ENCODE peak calls at places on chromosomes 16 and 17, in five cellular contexts. P is nephron progenitor cell, J is AG04450, M is progenitor cell of endocrine pancreas, G is GM06990. A is an unnamed sample.

GRCh38 chr16:23342083-23342640 is 40.1 kb downstream of the SCNN1B start:
- DNase-seq in P (no peak), J (no peak), M (no peak), G (no peak), A (no peak)

GRCh38 chr16:12704492-12705111 is 99.1 kb downstream of the CPPED1 start:
- DNase-seq in P (no peak), J (no peak), M (no peak), G (no peak), A (no peak)

GRCh38 chr17:78174870-78175642 is 6.7 kb downstream of the SYNGR2 start:
- DNase-seq in P (no peak), J (no peak), M (no peak), G (no peak), A (no peak)

GRCh38 chr17:29862127-29862526 is 67.9 kb downstream of the SSH2 start:
- DNase-seq in P (no peak), J (no peak), M (no peak), G (no peak), A (no peak)

GRCh38 chr16:31351937-31352315 is 3.0 kb upstream of the ITGAX start:
- DNase-seq in P (no peak), J (no peak), M (no peak), G (no peak), A (no peak)

GRCh38 chr17:3867606-3868005 is 21.6 kb upstream of the NCBP3 start:
- DNase-seq in P (no peak), J (no peak), M (no peak), G (no peak), A (no peak)

GRCh38 chr17:8941520-8941919 is 24.0 kb downstream of the PIK3R5 start:
- DNase-seq in P (no peak), J (no peak), M (no peak), G (peak), A (no peak)

GRCh38 chr17:6894206-6894528 is 62.6 kb upstream of the TEKT1 start:
- DNase-seq in P (no peak), J (no peak), M (no peak), G (no peak), A (no peak)

GRCh38 chr16:81680444-81681263 is 98.4 kb upstream of the PLCG2 start:
- DNase-seq in P (no peak), J (no peak), M (no peak), G (no peak), A (no peak)

GRCh38 chr17:17535957-17536356 is 39.8 kb upstream of the RASD1 start:
- DNase-seq in P (no peak), J (no peak), M (no peak), G (no peak), A (no peak)

GRCh38 chr16:58462997-58463891 is 36.7 kb upstream of the NDRG4 start:
- DNase-seq in P (peak), J (no peak), M (peak), G (no peak), A (peak)

GRCh38 chr16:63426275-63426870 is 1390.1 kb upstream of the CDH8 start:
- DNase-seq in P (no peak), J (no peak), M (no peak), G (no peak), A (no peak)

GRCh38 chr17:66632716-66633115 is 202.2 kb upstream of the CACNG5 start:
- DNase-seq in P (no peak), J (no peak), M (no peak), G (no peak), A (no peak)

GRCh38 chr17:80259642-80260535 is 763 bp upstream of the RNF213 start:
- DNase-seq in P (peak), J (no peak), M (peak), G (peak), A (peak)

DNA sequence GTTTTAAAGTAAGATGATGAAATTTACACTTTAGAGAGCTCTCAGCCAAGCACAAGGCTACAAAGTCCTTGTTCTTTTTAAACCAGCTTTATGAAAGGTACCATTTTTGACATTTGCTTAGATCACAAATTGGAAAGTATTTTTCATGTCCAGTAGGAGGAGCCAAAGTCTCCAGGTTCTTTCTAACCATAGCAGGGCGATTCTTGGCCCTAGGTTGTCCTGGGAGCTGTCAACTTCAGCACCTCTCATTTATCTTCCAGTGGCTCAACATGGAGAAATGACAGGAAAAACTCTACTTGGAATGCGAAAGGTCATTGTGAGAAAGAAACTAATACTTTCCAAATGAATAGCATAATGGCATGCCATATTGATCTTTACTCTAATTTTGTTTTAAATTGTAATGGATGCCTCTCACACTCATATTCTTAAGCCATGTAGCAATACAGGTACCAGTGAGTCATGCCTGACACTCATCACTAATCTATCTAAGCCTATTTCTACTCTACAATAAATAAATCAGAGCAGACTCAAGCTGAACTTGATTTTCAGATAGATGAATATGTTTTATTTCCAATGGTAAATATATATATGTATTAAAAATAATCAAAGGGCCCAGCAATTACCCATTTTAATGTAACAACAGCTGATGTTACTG is 919.1 kb upstream of the EEF2KMT start:
- DNase-seq in P (peak), J (no peak), M (no peak), G (no peak), A (peak)
- TF ChIP-seq CTCF in P (peak), J (no peak), M (peak), G (peak), A (no peak)

GRCh38 chr17:48453447-48453846 is 23.4 kb upstream of the SKAP1 start:
- DNase-seq in P (no peak), J (no peak), M (no peak), G (no peak), A (no peak)
- TF ChIP-seq CTCF in P (no peak), J (no peak), M (no peak), G (no peak), A (no peak)

DNA sequence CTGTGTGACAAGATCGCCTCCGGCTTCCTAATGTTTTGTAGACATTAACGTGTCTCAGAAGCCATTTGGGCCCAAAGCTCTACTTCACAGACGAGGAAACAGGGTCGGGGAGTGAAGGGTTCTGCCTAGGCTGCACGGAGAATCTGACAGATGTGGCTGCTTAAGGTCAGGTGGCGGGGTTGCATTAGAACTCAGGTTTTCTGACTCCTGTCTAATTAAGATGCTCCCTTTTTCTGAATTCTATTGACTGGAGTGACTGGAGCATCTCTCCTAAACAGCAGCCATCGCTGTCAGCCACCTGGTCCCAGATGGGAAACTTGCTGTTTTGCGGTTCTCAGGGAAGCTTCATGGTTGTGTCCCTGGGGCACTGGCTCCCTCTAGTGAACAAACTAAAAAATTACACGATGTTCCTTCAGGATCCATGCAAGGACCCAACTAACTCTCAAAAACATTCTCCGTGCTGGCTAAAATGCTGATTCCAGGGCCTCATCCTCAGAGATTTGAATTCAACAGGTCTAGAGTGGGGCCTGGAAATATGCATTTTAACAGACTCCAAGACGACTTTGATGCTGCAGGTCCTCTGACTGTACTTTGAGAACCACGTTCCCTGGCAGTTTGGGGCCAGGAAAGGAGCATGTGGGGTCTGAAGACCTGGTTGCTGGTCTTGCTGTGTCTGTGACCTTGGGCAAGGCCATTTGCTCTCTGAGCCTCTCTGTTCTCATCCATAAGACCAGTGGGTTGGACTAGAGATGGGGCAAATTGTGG is 117.4 kb downstream of the IRF8 start:
- DNase-seq in P (peak), J (no peak), M (no peak), G (no peak), A (peak)
- TF ChIP-seq CTCF in P (peak), J (peak), M (peak), G (peak), A (peak)

DNA sequence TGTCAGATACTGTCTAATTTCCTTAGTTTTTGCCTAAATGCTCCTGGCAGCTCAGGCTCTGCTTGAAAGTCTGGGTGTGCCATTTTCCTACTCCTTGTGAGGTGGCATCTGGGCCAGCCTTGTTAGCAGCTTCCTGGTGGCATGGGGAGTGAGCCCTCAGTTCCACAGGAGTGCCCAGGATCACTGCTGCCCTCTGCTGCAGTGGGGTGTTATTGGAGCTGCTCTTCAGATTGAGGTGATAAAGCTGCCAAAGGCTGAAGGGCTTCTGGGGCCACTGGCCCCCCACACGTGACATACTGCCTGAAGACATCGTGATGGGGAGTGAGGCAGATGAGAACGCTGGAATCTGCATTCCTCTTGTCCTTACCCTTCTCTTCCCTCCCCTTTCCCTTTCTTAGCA is 27.4 kb downstream of the CEP95 start:
- DNase-seq in P (no peak), J (no peak), M (no peak), G (no peak), A (no peak)
- TF ChIP-seq CTCF in P (no peak), J (peak), M (no peak), G (peak), A (no peak)

GRCh38 chr16:991759-992158 is 10.2 kb downstream of the SOX8 start:
- DNase-seq in P (no peak), J (no peak), M (no peak), G (no peak), A (no peak)

GRCh38 chr16:996672-997071 is 15.1 kb downstream of the SOX8 start:
- DNase-seq in P (no peak), J (no peak), M (no peak), G (no peak), A (no peak)

GRCh38 chr16:995783-996182 is 14.2 kb downstream of the SOX8 start:
- DNase-seq in P (no peak), J (no peak), M (no peak), G (no peak), A (no peak)

GRCh38 chr16:995087-995486 is 13.5 kb downstream of the SOX8 start:
- DNase-seq in P (no peak), J (no peak), M (no peak), G (no peak), A (no peak)

DNA sequence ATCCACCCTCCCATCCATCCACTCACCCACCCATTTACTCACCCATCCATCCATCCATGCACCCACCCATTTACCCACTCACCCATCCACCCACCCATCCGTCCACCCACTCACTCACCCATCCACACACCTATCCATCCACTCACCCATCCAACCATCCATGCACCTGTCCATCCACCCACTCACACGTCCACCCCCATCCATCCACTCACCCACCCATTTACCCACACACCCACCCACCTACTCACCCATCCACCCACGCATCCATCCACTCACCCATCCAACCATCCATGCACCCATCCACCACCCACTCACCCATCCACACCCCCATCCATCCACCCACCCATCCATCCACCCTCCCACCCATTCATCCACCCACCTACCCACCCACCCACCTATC is 12.2 kb downstream of the SOX8 start:
- DNase-seq in P (no peak), J (no peak), M (no peak), G (no peak), A (no peak)
- TF ChIP-seq CTCF in P (no peak), J (no peak), M (no peak), G (no peak), A (no peak)

GRCh38 chr16:79004281-79004680 is 596.3 kb downstream of the MAF start:
- DNase-seq in P (no peak), J (no peak), M (no peak), G (no peak), A (no peak)
- TF ChIP-seq CTCF in P (no peak), J (no peak), M (no peak), G (no peak), A (no peak)

GRCh38 chr16:3906363-3906762 is 25.9 kb upstream of the CREBBP start:
- DNase-seq in P (no peak), J (no peak), M (no peak), G (no peak), A (no peak)

GRCh38 chr16:3909791-3910583 is 29.5 kb upstream of the CREBBP start:
- DNase-seq in P (no peak), J (no peak), M (no peak), G (no peak), A (no peak)

GRCh38 chr16:3912373-3912772 is 31.9 kb upstream of the CREBBP start:
- DNase-seq in P (no peak), J (no peak), M (no peak), G (no peak), A (no peak)

GRCh38 chr16:3907586-3907985 is 27.1 kb upstream of the CREBBP start:
- DNase-seq in P (no peak), J (no peak), M (no peak), G (no peak), A (no peak)

GRCh38 chr16:3908951-3909437 is 28.5 kb upstream of the CREBBP start:
- DNase-seq in P (no peak), J (no peak), M (no peak), G (no peak), A (no peak)
- TF ChIP-seq CTCF in P (no peak), J (no peak), M (no peak), G (no peak), A (no peak)

DNA sequence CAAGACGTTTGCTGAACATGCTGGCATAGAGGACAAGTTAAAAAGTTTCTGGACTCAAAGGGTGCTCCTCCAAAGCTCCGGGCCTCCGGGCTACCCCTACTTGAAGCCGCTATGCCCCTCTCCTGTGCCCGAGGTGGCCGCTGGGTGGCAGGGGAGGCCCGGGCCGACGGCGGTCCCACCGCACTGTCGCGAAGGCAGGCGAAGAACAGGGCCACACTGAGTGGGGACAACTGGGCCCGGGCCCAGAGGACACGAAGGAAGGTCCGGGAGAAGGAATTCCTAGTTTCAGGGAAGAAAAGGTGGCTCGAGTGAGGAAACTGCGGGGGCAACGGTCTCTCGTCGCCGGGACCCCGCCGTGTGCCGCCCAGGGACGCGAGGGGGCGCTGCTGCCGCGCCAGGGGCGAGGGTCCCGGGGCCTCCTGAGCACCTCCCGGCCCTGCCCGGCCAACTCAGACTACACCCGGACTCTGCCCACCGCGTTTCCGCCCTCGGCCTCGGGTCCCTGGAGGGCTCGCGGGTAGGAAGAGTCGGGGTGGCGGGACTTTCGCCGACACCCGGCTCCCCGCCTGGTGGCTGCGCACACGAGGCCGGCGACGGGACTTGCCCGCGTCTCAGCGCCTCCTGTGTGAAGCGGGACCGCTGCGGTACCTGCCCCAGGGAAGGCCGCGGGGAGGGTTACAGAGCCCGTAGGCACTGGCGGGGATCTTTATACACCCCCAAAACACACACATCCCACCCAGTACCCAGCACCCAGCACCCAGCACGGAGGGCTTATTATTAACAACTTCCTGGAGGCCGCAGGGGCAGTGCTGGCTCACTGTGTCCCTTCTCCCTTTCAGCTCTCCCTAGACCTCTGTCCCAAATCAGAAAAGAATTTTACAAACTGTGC is 772 bp upstream of the CHCT1 start:
- DNase-seq in P (peak), J (no peak), M (peak), G (peak), A (peak)
- TF ChIP-seq CTCF in P (peak), J (peak), M (peak), G (peak), A (peak)

GRCh38 chr16:67594956-67595355 is 32.6 kb downstream of the CTCF start:
- DNase-seq in P (no peak), J (no peak), M (no peak), G (no peak), A (no peak)

GRCh38 chr16:67593701-67594100 is 31.4 kb downstream of the CTCF start:
- DNase-seq in P (no peak), J (no peak), M (no peak), G (no peak), A (no peak)

GRCh38 chr16:67594256-67594915 is 32.1 kb downstream of the CTCF start:
- DNase-seq in P (no peak), J (no peak), M (no peak), G (no peak), A (no peak)

GRCh38 chr16:67598527-67598926 is 36.2 kb downstream of the CTCF start:
- DNase-seq in P (no peak), J (peak), M (no peak), G (no peak), A (no peak)

DNA sequence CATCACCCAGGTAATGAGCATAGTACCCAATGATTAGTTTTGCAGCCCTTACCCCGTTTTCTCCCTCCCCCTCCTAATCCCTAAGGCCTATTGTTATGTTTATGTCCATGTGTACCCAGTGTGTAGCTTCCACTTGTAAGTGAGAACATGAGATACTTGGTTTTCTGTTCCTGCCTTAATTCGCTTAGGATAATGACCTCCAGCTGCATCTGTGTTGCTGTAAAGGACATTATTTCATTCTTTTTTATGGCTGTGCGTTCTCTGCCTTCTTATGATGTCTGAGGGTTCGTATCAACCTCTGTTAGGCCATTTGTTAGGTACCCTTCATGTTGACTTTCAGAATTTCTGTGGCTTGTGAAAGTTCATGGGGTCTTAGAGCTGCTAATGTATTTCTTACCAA is 31.0 kb downstream of the CTCF start:
- DNase-seq in P (no peak), J (no peak), M (no peak), G (no peak), A (no peak)
- TF ChIP-seq CTCF in P (no peak), J (no peak), M (no peak), G (no peak), A (no peak)

GRCh38 chr16:49440156-49441065 is 66.8 kb downstream of the C16orf78 start:
- DNase-seq in P (no peak), J (no peak), M (no peak), G (no peak), A (no peak)
- TF ChIP-seq CTCF in P (no peak), J (no peak), M (no peak), G (peak), A (no peak)

A was measured in GM20000.